ENCODE peak calls at places on chromosomes 6 and 20, in four cellular contexts. V is GM13977, I is natural killer cell, E is AG09309. H is an unnamed sample.

GRCh38 chr20:38159949-38160756 is 4.9 kb downstream of the TGM2 start:
- DNase-seq in I (no peak), V (no peak), E (no peak), H (no peak)

GRCh38 chr6:115643762-115644161 is 416.9 kb downstream of the FRK start:
- DNase-seq in I (no peak), E (peak; percentile 31), V (no peak), H (no peak)

GRCh38 chr6:66866801-66867200 is 1159.8 kb upstream of the EYS start:
- DNase-seq in I (no peak), V (no peak), E (no peak), H (no peak)

GRCh38 chr20:4507288-4507719 is 214.4 kb upstream of the PRND start:
- DNase-seq in I (no peak), V (no peak), E (peak; percentile 93), H (no peak)

GRCh38 chr20:64106435-64106961 is 867 bp downstream of the NPBWR2 start:
- DNase-seq in E (no peak), I (peak; percentile 14), V (no peak), H (no peak)

GRCh38 chr6:79630883-79631799 is at the start of gene SH3BGRL2:
- DNase-seq in V (peak; percentile 81), E (no peak), I (no peak), H (peak; percentile 86)

GRCh38 chr6:20652691-20653479 is 118.6 kb downstream of the CDKAL1 start:
- DNase-seq in I (no peak), V (no peak), E (no peak), H (no peak)

GRCh38 chr6:13190391-13190790 is 137.9 kb downstream of the TBC1D7 start:
- DNase-seq in E (no peak), V (no peak), I (no peak), H (no peak)

GRCh38 chr20:41276317-41276751 is 41.2 kb downstream of the ZHX3 start:
- DNase-seq in I (no peak), V (no peak), E (no peak), H (no peak)

GRCh38 chr6:41408982-41409381 is 73.6 kb downstream of the NCR2 start:
- DNase-seq in E (no peak), I (no peak), V (no peak), H (no peak)

GRCh38 chr20:38198238-38198861 is 33.3 kb upstream of the TGM2 start:
- DNase-seq in I (no peak), V (no peak), E (no peak), H (no peak)

GRCh38 chr6:41824571-41825569 is 37.4 kb downstream of the TOMM6 start:
- DNase-seq in V (no peak), E (no peak), I (no peak), H (no peak)

GRCh38 chr20:24684954-24685691 is 215.7 kb downstream of the SYNDIG1 start:
- DNase-seq in V (no peak), E (no peak), I (no peak), H (no peak)

GRCh38 chr20:61630816-61631215 is 378.8 kb downstream of the CDH4 start:
- DNase-seq in V (no peak), I (no peak), E (no peak), H (no peak)

GRCh38 chr6:1848752-1849151 is 239.0 kb downstream of the FOXC1 start:
- DNase-seq in E (no peak), I (no peak), V (no peak), H (no peak)

GRCh38 chr20:36273414-36274247 is 32.5 kb upstream of the DLGAP4 start:
- DNase-seq in V (peak; percentile 52), E (no peak), I (no peak), H (no peak)
- TF ChIP-seq CTCF in V (peak; percentile 32), E (peak; percentile 43), I (no peak), H (peak; percentile 52)

DNA sequence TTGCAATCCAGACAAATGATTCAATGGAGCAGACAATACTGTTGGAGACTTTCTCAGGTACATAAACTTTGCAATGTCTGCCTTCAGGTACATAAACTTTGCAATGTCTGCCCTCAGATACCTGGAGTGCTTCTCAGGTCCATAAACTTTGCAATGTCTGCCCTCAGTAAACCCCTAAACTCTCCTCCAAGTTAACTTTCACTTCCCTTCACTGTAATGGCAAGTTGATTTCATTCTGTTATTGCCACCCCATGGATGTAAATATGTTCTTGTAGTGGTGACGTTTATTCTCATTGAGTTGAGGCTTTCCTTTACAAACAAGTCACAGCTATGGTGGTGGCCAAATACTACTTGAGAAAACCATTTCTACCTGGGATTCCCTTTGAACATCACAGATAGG is 338.8 kb downstream of the EPM2A start:
- DNase-seq in I (no peak), E (no peak), V (no peak), H (no peak)
- TF ChIP-seq CTCF in I (no peak), E (no peak), V (no peak), H (no peak)

GRCh38 chr20:48451401-48451800 is 376.4 kb downstream of the PREX1 start:
- DNase-seq in V (no peak), E (no peak), I (no peak), H (no peak)
- TF ChIP-seq CTCF in V (no peak), E (no peak), I (no peak), H (no peak)

GRCh38 chr20:1424336-1424735 is 31.5 kb upstream of the FKBP1A start:
- DNase-seq in I (no peak), E (no peak), V (no peak), H (no peak)

GRCh38 chr20:1429143-1429728 is 36.4 kb upstream of the FKBP1A start:
- DNase-seq in V (no peak), E (no peak), I (no peak), H (no peak)

GRCh38 chr20:1430004-1430451 is 36.6 kb downstream of the NSFL1C start:
- DNase-seq in V (no peak), E (peak; percentile 58), I (no peak), H (no peak)

GRCh38 chr20:1426231-1426849 is 33.5 kb upstream of the FKBP1A start:
- DNase-seq in I (no peak), V (no peak), E (no peak), H (no peak)

DNA sequence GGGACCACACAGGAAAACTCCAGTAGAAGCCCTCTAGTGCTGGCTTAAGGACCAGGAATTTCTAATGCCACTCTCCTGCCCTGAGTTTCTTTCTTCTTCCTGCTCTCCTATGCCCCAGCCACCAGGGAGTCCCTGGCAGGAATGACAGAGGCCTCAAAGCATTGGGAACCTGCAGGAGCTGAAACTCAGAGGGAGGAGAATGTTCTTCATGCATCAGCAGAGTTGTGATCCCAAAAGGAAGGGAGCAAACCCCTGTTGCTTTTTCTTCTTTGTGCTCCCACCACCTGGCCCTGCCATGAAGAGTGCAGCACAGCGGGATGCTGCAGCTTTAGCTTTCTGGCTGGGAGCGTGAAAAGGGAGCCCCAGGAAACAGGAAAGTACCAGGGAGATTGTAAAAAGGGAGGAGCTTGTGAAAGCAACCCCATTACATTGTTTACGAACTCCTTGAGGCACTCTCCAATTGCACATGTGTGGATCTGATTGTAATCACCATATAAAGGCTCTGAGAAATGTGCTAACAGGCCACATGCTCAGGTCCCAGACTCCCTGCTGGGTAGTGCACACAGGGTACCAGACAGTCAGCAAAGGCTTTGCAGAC is 34.7 kb upstream of the FKBP1A start:
- DNase-seq in V (no peak), E (no peak), I (no peak), H (no peak)
- TF ChIP-seq CTCF in V (no peak), E (peak; percentile 0), I (no peak), H (peak; percentile 4)

GRCh38 chr6:52245425-52245824 is 1.1 kb upstream of the IL17F start:
- DNase-seq in E (no peak), V (no peak), I (no peak), H (no peak)
- TF ChIP-seq CTCF in E (no peak), V (no peak), I (no peak), H (no peak)

DNA sequence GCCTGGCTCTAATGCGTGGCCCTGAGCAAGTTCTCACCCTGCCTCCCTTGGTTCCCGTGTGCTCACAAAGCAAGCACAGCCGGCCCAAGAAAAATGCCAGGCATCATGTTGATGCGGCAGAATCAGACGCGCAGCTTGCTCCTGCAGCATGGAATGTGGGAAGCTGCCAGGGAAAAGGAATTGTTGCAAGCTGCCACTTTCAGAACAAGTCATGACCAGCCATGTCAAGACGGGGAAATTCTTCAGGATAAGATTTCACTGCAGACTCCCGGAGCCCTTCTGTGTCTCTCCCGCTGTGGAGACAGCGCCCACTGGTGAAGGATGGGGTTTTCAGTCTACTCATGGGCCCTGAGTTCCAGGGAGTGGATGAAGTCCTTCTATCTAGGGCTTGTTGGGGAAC is 4.6 kb downstream of the DACT2 start:
- DNase-seq in V (no peak), I (no peak), E (no peak), H (no peak)
- TF ChIP-seq CTCF in V (no peak), I (no peak), E (no peak), H (no peak)

GRCh38 chr6:33427585-33428218 is 7.8 kb downstream of the SYNGAP1 start:
- DNase-seq in V (peak; percentile 85), E (no peak), I (peak; percentile 67), H (no peak)
- TF ChIP-seq CTCF in V (peak; percentile 12), E (peak; percentile 8), I (no peak), H (no peak)

DNA sequence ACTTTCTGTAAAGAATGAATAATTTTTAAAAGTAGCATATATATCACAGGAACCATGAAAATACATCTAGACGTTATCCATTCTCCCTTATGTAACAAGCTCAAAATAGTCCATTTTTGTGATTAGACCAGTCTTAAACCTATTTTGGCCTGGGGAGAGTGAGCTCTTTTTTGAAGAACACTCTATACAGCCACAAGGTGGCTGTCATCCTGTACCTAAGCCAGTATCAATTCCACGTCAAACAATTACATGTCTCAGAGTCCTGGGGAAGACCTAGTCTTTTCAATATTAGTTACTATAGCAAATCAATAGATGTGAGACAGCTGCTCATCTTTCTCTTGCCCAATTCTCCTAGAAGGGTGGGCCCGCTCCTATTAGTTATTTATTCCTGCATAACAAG is 28.4 kb downstream of the FBXO5 start:
- DNase-seq in V (no peak), I (no peak), E (no peak), H (no peak)
- TF ChIP-seq CTCF in V (peak; percentile 25), I (no peak), E (no peak), H (no peak)

GRCh38 chr20:30286157-30286556 is 971.3 kb upstream of the DEFB115 start:
- DNase-seq in I (no peak), E (no peak), V (peak; percentile 0), H (no peak)
- TF ChIP-seq CTCF in I (no peak), E (no peak), V (no peak), H (no peak)

DNA sequence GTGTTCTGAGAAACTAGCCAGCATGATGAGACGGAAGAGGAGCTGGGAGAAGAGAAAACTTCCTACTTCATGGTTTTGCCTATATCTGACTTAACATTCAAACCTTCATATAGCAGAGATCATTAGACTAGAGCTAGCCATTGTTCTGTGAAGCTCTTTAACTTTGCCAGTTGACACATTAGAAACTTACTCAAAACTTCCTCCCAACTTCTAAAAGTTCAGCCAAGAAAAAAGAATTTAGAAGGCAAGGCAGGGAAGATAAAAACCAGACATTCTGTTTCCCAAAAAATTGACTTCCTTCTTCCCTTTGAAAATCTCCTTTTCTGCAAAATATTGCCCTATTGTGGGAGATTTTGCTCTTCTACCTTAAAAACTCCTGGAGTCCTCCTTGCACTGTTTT is 134.8 kb upstream of the UST start:
- DNase-seq in I (no peak), V (no peak), E (no peak), H (no peak)
- TF ChIP-seq CTCF in I (no peak), V (no peak), E (no peak), H (no peak)

H was measured in type B pancreatic cell.